ENCODE peak calls at places on chromosomes 6 and 20, in ten cellular contexts. One of them, this sample, is unnamed.

GRCh38 chr6:106370639-106371038 is 10.1 kb downstream of the CRYBG1 start:
- DNase-seq in fibroblast of lung: no peak
- DNase-seq in HCT116: peak; percentile 44
- DNase-seq in choroid plexus epithelial cell: no peak
- DNase-seq in foreskin fibroblast: no peak
- DNase-seq in PC-3: peak; percentile 83
- DNase-seq in thyroid gland: no peak
- DNase-seq in ovary: no peak
- DNase-seq in GM23338: no peak
- DNase-seq in heart left ventricle: no peak
- DNase-seq in this sample: no peak

GRCh38 chr20:60060006-60060557 is 101.9 kb downstream of the CDH26 start:
- DNase-seq in fibroblast of lung: no peak
- DNase-seq in HCT116: no peak
- DNase-seq in choroid plexus epithelial cell: no peak
- DNase-seq in foreskin fibroblast: no peak
- DNase-seq in PC-3: no peak
- DNase-seq in thyroid gland: no peak
- DNase-seq in ovary: no peak
- DNase-seq in GM23338: no peak
- DNase-seq in heart left ventricle: no peak
- DNase-seq in this sample: no peak

GRCh38 chr20:62922451-62922921 is 3.8 kb downstream of the DIDO1 start:
- DNase-seq in fibroblast of lung: no peak
- DNase-seq in HCT116: no peak
- DNase-seq in choroid plexus epithelial cell: no peak
- DNase-seq in foreskin fibroblast: no peak
- DNase-seq in PC-3: no peak
- DNase-seq in thyroid gland: no peak
- DNase-seq in ovary: no peak
- DNase-seq in GM23338: no peak
- DNase-seq in heart left ventricle: no peak
- DNase-seq in this sample: no peak

GRCh38 chr20:31475032-31475431 is at the start of the genes DEFB124 and REM1:
- DNase-seq in fibroblast of lung: no peak
- DNase-seq in HCT116: no peak
- DNase-seq in choroid plexus epithelial cell: no peak
- DNase-seq in foreskin fibroblast: no peak
- DNase-seq in PC-3: no peak
- DNase-seq in thyroid gland: peak; percentile 5
- DNase-seq in ovary: peak; percentile 56
- DNase-seq in GM23338: peak; percentile 89
- DNase-seq in heart left ventricle: peak; percentile 80
- DNase-seq in this sample: no peak

GRCh38 chr20:47951521-47951951 is 166.3 kb upstream of the SULF2 start:
- DNase-seq in fibroblast of lung: peak; percentile 67
- DNase-seq in HCT116: no peak
- DNase-seq in choroid plexus epithelial cell: peak; percentile 25
- DNase-seq in foreskin fibroblast: no peak
- DNase-seq in PC-3: peak; percentile 92
- DNase-seq in thyroid gland: no peak
- DNase-seq in ovary: no peak
- DNase-seq in GM23338: no peak
- DNase-seq in heart left ventricle: no peak
- DNase-seq in this sample: no peak

GRCh38 chr20:59863058-59863457 is 70.4 kb downstream of the SYCP2 start:
- DNase-seq in fibroblast of lung: no peak
- DNase-seq in HCT116: no peak
- DNase-seq in choroid plexus epithelial cell: no peak
- DNase-seq in foreskin fibroblast: no peak
- DNase-seq in PC-3: no peak
- DNase-seq in thyroid gland: no peak
- DNase-seq in ovary: no peak
- DNase-seq in GM23338: no peak
- DNase-seq in heart left ventricle: no peak
- DNase-seq in this sample: no peak

GRCh38 chr20:40993794-40994540 is 34.7 kb upstream of the TOP1 start:
- DNase-seq in fibroblast of lung: no peak
- DNase-seq in HCT116: no peak
- DNase-seq in choroid plexus epithelial cell: no peak
- DNase-seq in foreskin fibroblast: peak; percentile 39
- DNase-seq in PC-3: peak; percentile 28
- DNase-seq in thyroid gland: no peak
- DNase-seq in ovary: no peak
- DNase-seq in GM23338: no peak
- DNase-seq in heart left ventricle: no peak
- DNase-seq in this sample: no peak

GRCh38 chr6:100300221-100300736 is 164.4 kb downstream of the SIM1 start:
- DNase-seq in fibroblast of lung: peak; percentile 99
- DNase-seq in HCT116: peak; percentile 96
- DNase-seq in choroid plexus epithelial cell: peak; percentile 97
- DNase-seq in foreskin fibroblast: peak; percentile 96
- DNase-seq in PC-3: peak; percentile 93
- DNase-seq in thyroid gland: no peak
- DNase-seq in ovary: no peak
- DNase-seq in GM23338: no peak
- DNase-seq in heart left ventricle: no peak
- DNase-seq in this sample: peak; percentile 94

GRCh38 chr6:85675030-85675819 is 32.5 kb upstream of the SYNCRIP start:
- DNase-seq in fibroblast of lung: peak; percentile 81
- DNase-seq in HCT116: no peak
- DNase-seq in choroid plexus epithelial cell: peak; percentile 71
- DNase-seq in foreskin fibroblast: peak; percentile 74
- DNase-seq in PC-3: peak; percentile 65
- DNase-seq in thyroid gland: no peak
- DNase-seq in ovary: no peak
- DNase-seq in GM23338: peak; percentile 21
- DNase-seq in heart left ventricle: no peak
- DNase-seq in this sample: no peak

GRCh38 chr20:36070451-36070850 is 84.1 kb upstream of the EPB41L1 start:
- DNase-seq in fibroblast of lung: no peak
- DNase-seq in HCT116: no peak
- DNase-seq in choroid plexus epithelial cell: peak; percentile 68
- DNase-seq in foreskin fibroblast: no peak
- DNase-seq in PC-3: no peak
- DNase-seq in thyroid gland: no peak
- DNase-seq in ovary: no peak
- DNase-seq in GM23338: peak; percentile 52
- DNase-seq in heart left ventricle: no peak
- DNase-seq in this sample: no peak

GRCh38 chr6:18792832-18793231 is 405.7 kb downstream of the RNF144B start:
- DNase-seq in fibroblast of lung: no peak
- DNase-seq in HCT116: no peak
- DNase-seq in choroid plexus epithelial cell: no peak
- DNase-seq in foreskin fibroblast: no peak
- DNase-seq in PC-3: no peak
- DNase-seq in thyroid gland: no peak
- DNase-seq in ovary: no peak
- DNase-seq in GM23338: no peak
- DNase-seq in heart left ventricle: no peak
- DNase-seq in this sample: no peak

GRCh38 chr20:44068780-44069191 is 118.2 kb downstream of the JPH2 start:
- DNase-seq in fibroblast of lung: no peak
- DNase-seq in HCT116: no peak
- DNase-seq in choroid plexus epithelial cell: no peak
- DNase-seq in foreskin fibroblast: no peak
- DNase-seq in PC-3: no peak
- DNase-seq in thyroid gland: no peak
- DNase-seq in ovary: peak; percentile 29
- DNase-seq in GM23338: no peak
- DNase-seq in heart left ventricle: peak; percentile 68
- DNase-seq in this sample: no peak

GRCh38 chr6:157272372-157272771 is 50.9 kb downstream of the TMEM242 start:
- DNase-seq in fibroblast of lung: no peak
- DNase-seq in HCT116: no peak
- DNase-seq in choroid plexus epithelial cell: no peak
- DNase-seq in foreskin fibroblast: no peak
- DNase-seq in PC-3: no peak
- DNase-seq in thyroid gland: no peak
- DNase-seq in ovary: no peak
- DNase-seq in GM23338: no peak
- DNase-seq in heart left ventricle: no peak
- DNase-seq in this sample: no peak

GRCh38 chr6:155883741-155884140 is 428.1 kb upstream of the NOX3 start:
- DNase-seq in fibroblast of lung: peak; percentile 83
- DNase-seq in HCT116: no peak
- DNase-seq in choroid plexus epithelial cell: peak; percentile 11
- DNase-seq in foreskin fibroblast: peak; percentile 41
- DNase-seq in PC-3: no peak
- DNase-seq in thyroid gland: no peak
- DNase-seq in ovary: no peak
- DNase-seq in GM23338: no peak
- DNase-seq in heart left ventricle: no peak
- DNase-seq in this sample: no peak

GRCh38 chr20:57450931-57451330 is 59.7 kb downstream of the RBM38 start:
- DNase-seq in fibroblast of lung: no peak
- DNase-seq in HCT116: no peak
- DNase-seq in choroid plexus epithelial cell: no peak
- DNase-seq in foreskin fibroblast: no peak
- DNase-seq in PC-3: no peak
- DNase-seq in thyroid gland: no peak
- DNase-seq in ovary: no peak
- DNase-seq in GM23338: no peak
- DNase-seq in heart left ventricle: no peak
- DNase-seq in this sample: no peak
- H3K4me3 ChIP-seq in fibroblast of lung: no peak overlapping the region
- H3K4me3 ChIP-seq in HCT116: no peak overlapping the region
- H3K4me3 ChIP-seq in choroid plexus epithelial cell: no peak overlapping the region
- H3K4me3 ChIP-seq in foreskin fibroblast: no peak overlapping the region
- H3K4me3 ChIP-seq in PC-3: no peak overlapping the region
- H3K4me3 ChIP-seq in thyroid gland: no peak overlapping the region
- H3K4me3 ChIP-seq in ovary: no peak overlapping the region
- H3K4me3 ChIP-seq in GM23338: no peak overlapping the region
- H3K4me3 ChIP-seq in heart left ventricle: no peak overlapping the region
- H3K4me3 ChIP-seq in this sample: no peak overlapping the region

GRCh38 chr20:52303281-52303950 is 111.8 kb upstream of the ZFP64 start:
- DNase-seq in fibroblast of lung: no peak
- DNase-seq in HCT116: no peak
- DNase-seq in choroid plexus epithelial cell: no peak
- DNase-seq in foreskin fibroblast: no peak
- DNase-seq in PC-3: no peak
- DNase-seq in thyroid gland: no peak
- DNase-seq in ovary: no peak
- DNase-seq in GM23338: no peak
- DNase-seq in heart left ventricle: no peak
- DNase-seq in this sample: no peak

GRCh38 chr20:52305029-52305645 is 113.6 kb upstream of the ZFP64 start:
- DNase-seq in fibroblast of lung: no peak
- DNase-seq in HCT116: no peak
- DNase-seq in choroid plexus epithelial cell: no peak
- DNase-seq in foreskin fibroblast: no peak
- DNase-seq in PC-3: peak; percentile 24
- DNase-seq in thyroid gland: no peak
- DNase-seq in ovary: no peak
- DNase-seq in GM23338: no peak
- DNase-seq in heart left ventricle: no peak
- DNase-seq in this sample: no peak

GRCh38 chr20:52305843-52306242 is 114.3 kb upstream of the ZFP64 start:
- DNase-seq in fibroblast of lung: no peak
- DNase-seq in HCT116: no peak
- DNase-seq in choroid plexus epithelial cell: no peak
- DNase-seq in foreskin fibroblast: no peak
- DNase-seq in PC-3: no peak
- DNase-seq in thyroid gland: no peak
- DNase-seq in ovary: no peak
- DNase-seq in GM23338: no peak
- DNase-seq in heart left ventricle: no peak
- DNase-seq in this sample: no peak

GRCh38 chr20:52306477-52306876 is 114.9 kb upstream of the ZFP64 start:
- DNase-seq in fibroblast of lung: no peak
- DNase-seq in HCT116: no peak
- DNase-seq in choroid plexus epithelial cell: no peak
- DNase-seq in foreskin fibroblast: no peak
- DNase-seq in PC-3: no peak
- DNase-seq in thyroid gland: no peak
- DNase-seq in ovary: no peak
- DNase-seq in GM23338: no peak
- DNase-seq in heart left ventricle: no peak
- DNase-seq in this sample: no peak

DNA sequence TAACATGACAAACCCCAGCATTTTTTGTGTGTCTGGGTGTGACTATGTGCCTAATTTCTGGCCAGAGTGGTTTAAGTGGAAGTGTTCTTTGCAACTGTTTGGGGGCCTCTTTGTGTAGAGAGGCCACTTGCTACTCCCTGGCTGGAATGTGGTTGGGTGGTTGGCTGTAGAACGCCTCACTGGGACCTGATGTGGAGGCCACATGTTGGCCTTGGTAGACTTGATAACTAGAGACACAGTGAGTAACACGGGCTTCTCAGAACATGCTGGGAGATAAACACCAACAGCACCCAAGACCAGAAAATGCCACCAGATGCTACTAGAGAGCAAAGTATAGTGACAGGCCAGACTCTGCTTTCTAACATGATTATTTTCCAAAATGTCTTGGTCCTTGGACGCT is 111.2 kb upstream of the ZFP64 start:
- DNase-seq in fibroblast of lung: no peak
- DNase-seq in HCT116: no peak
- DNase-seq in choroid plexus epithelial cell: no peak
- DNase-seq in foreskin fibroblast: no peak
- DNase-seq in PC-3: no peak
- DNase-seq in thyroid gland: no peak
- DNase-seq in ovary: no peak
- DNase-seq in GM23338: no peak
- DNase-seq in heart left ventricle: no peak
- DNase-seq in this sample: no peak
- TF ChIP-seq CTCF in fibroblast of lung: no peak
- TF ChIP-seq CTCF in HCT116: no peak
- TF ChIP-seq CTCF in choroid plexus epithelial cell: no peak
- TF ChIP-seq CTCF in foreskin fibroblast: no peak
- TF ChIP-seq CTCF in PC-3: no peak
- TF ChIP-seq CTCF in thyroid gland: no peak
- TF ChIP-seq CTCF in ovary: no peak
- TF ChIP-seq CTCF in GM23338: no peak
- TF ChIP-seq CTCF in heart left ventricle: no peak
- TF ChIP-seq CTCF in this sample: no peak

GRCh38 chr20:6811262-6811661 is 43.8 kb downstream of the BMP2 start:
- DNase-seq in fibroblast of lung: no peak
- DNase-seq in HCT116: no peak
- DNase-seq in choroid plexus epithelial cell: no peak
- DNase-seq in foreskin fibroblast: no peak
- DNase-seq in PC-3: no peak
- DNase-seq in thyroid gland: no peak
- DNase-seq in ovary: no peak
- DNase-seq in GM23338: no peak
- DNase-seq in heart left ventricle: no peak
- DNase-seq in this sample: no peak
- H3K4me3 ChIP-seq in fibroblast of lung: no peak overlapping the region
- H3K4me3 ChIP-seq in HCT116: no peak overlapping the region
- H3K4me3 ChIP-seq in choroid plexus epithelial cell: no peak overlapping the region
- H3K4me3 ChIP-seq in foreskin fibroblast: no peak overlapping the region
- H3K4me3 ChIP-seq in PC-3: no peak overlapping the region
- H3K4me3 ChIP-seq in thyroid gland: no peak overlapping the region
- H3K4me3 ChIP-seq in ovary: no peak overlapping the region
- H3K4me3 ChIP-seq in GM23338: no peak overlapping the region
- H3K4me3 ChIP-seq in heart left ventricle: no peak overlapping the region
- H3K4me3 ChIP-seq in this sample: no peak overlapping the region

DNA sequence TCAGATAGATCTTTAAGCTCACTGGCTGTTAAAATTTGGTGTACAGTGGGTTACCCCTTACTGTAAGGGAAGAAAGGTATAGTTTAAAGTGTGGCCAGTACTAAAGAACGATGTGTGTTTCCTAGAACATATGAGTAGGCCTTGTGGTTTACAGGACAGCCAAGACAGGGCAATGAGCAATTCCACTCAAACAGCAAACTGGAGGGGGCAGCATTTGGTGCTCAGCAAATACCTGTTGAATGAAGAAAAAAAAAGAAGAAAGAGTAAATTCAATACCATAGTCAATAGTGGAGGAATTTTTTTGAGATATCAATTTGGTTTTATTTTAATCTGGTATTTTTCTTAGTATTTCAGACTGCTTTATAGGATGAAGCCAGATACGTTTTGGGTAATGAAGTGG is 3.8 kb upstream of the NCOA5 start:
- DNase-seq in fibroblast of lung: peak; percentile 17
- DNase-seq in HCT116: no peak
- DNase-seq in choroid plexus epithelial cell: no peak
- DNase-seq in foreskin fibroblast: peak; percentile 18
- DNase-seq in PC-3: peak; percentile 41
- DNase-seq in thyroid gland: no peak
- DNase-seq in ovary: no peak
- DNase-seq in GM23338: no peak
- DNase-seq in heart left ventricle: no peak
- DNase-seq in this sample: no peak
- TF ChIP-seq CTCF in fibroblast of lung: no peak
- TF ChIP-seq CTCF in HCT116: no peak
- TF ChIP-seq CTCF in choroid plexus epithelial cell: peak; percentile 6
- TF ChIP-seq CTCF in foreskin fibroblast: no peak
- TF ChIP-seq CTCF in PC-3: peak; percentile 53
- TF ChIP-seq CTCF in thyroid gland: no peak
- TF ChIP-seq CTCF in ovary: no peak
- TF ChIP-seq CTCF in GM23338: no peak
- TF ChIP-seq CTCF in heart left ventricle: no peak
- TF ChIP-seq CTCF in this sample: no peak